ENCODE peak calls at places on chromosomes 13 and 19, in ten cellular contexts. One of them, this sample, is unnamed.

GRCh38 chr19:3025516-3025890 is 3.6 kb downstream of the TLE2 start:
- DNase-seq in GM23338: no peak
- DNase-seq in NCI-H2107: no peak
- DNase-seq in activated T-helper 2 cell treated with anti-CD3 and anti-CD28 coated beads, Interferon-gamma antibody, Interleukin-2, Interleukin-4, amounts not matched to agents 10 μg/mL and 5 μg/mL and 100 μg/mL, durations not matched to agents 14 hours and 24 hours and 36 hours: no peak
- DNase-seq in AG04450: no peak
- DNase-seq in fibroblast of lung: no peak
- DNase-seq in ovary: no peak
- DNase-seq in cardiac fibroblast: no peak
- DNase-seq in MG63: no peak
- DNase-seq in stimulated activated CD4-positive, alpha-beta T cell treated with anti-CD3 and anti-CD28 coated beads, Interleukin-1b, Interleukin-23, amount 100 ng/mL, for 1 hour: no peak
- DNase-seq in this sample: no peak

GRCh38 chr13:112067121-112067741 is at the start of gene SOX1:
- DNase-seq in GM23338: peak
- DNase-seq in NCI-H2107: no peak
- DNase-seq in activated T-helper 2 cell treated with anti-CD3 and anti-CD28 coated beads, Interferon-gamma antibody, Interleukin-2, Interleukin-4, amounts not matched to agents 10 μg/mL and 5 μg/mL and 100 μg/mL, durations not matched to agents 14 hours and 24 hours and 36 hours: no peak
- DNase-seq in AG04450: no peak
- DNase-seq in fibroblast of lung: no peak
- DNase-seq in ovary: no peak
- DNase-seq in cardiac fibroblast: no peak
- DNase-seq in MG63: no peak
- DNase-seq in stimulated activated CD4-positive, alpha-beta T cell treated with anti-CD3 and anti-CD28 coated beads, Interleukin-1b, Interleukin-23, amount 100 ng/mL, for 1 hour: no peak
- DNase-seq in this sample: no peak

GRCh38 chr19:18995804-18996241 is 37.5 kb downstream of the SUGP2 start:
- DNase-seq in GM23338: peak
- DNase-seq in NCI-H2107: no peak
- DNase-seq in activated T-helper 2 cell treated with anti-CD3 and anti-CD28 coated beads, Interferon-gamma antibody, Interleukin-2, Interleukin-4, amounts not matched to agents 10 μg/mL and 5 μg/mL and 100 μg/mL, durations not matched to agents 14 hours and 24 hours and 36 hours: no peak
- DNase-seq in AG04450: peak
- DNase-seq in fibroblast of lung: peak
- DNase-seq in ovary: peak
- DNase-seq in cardiac fibroblast: peak
- DNase-seq in MG63: peak
- DNase-seq in stimulated activated CD4-positive, alpha-beta T cell treated with anti-CD3 and anti-CD28 coated beads, Interleukin-1b, Interleukin-23, amount 100 ng/mL, for 1 hour: no peak
- DNase-seq in this sample: peak

GRCh38 chr19:53945441-53945840 is 17.3 kb upstream of the CACNG8 start:
- DNase-seq in GM23338: peak
- DNase-seq in NCI-H2107: no peak
- DNase-seq in activated T-helper 2 cell treated with anti-CD3 and anti-CD28 coated beads, Interferon-gamma antibody, Interleukin-2, Interleukin-4, amounts not matched to agents 10 μg/mL and 5 μg/mL and 100 μg/mL, durations not matched to agents 14 hours and 24 hours and 36 hours: no peak
- DNase-seq in AG04450: no peak
- DNase-seq in fibroblast of lung: no peak
- DNase-seq in ovary: no peak
- DNase-seq in cardiac fibroblast: peak
- DNase-seq in MG63: peak
- DNase-seq in stimulated activated CD4-positive, alpha-beta T cell treated with anti-CD3 and anti-CD28 coated beads, Interleukin-1b, Interleukin-23, amount 100 ng/mL, for 1 hour: no peak
- DNase-seq in this sample: peak

GRCh38 chr13:27117158-27117557 is 54.5 kb downstream of the USP12 start:
- DNase-seq in GM23338: no peak
- DNase-seq in NCI-H2107: no peak
- DNase-seq in activated T-helper 2 cell treated with anti-CD3 and anti-CD28 coated beads, Interferon-gamma antibody, Interleukin-2, Interleukin-4, amounts not matched to agents 10 μg/mL and 5 μg/mL and 100 μg/mL, durations not matched to agents 14 hours and 24 hours and 36 hours: no peak
- DNase-seq in AG04450: peak
- DNase-seq in fibroblast of lung: peak
- DNase-seq in ovary: no peak
- DNase-seq in cardiac fibroblast: no peak
- DNase-seq in MG63: no peak
- DNase-seq in stimulated activated CD4-positive, alpha-beta T cell treated with anti-CD3 and anti-CD28 coated beads, Interleukin-1b, Interleukin-23, amount 100 ng/mL, for 1 hour: no peak
- DNase-seq in this sample: no peak

GRCh38 chr19:3353493-3353892 is 12.9 kb upstream of the NFIC start:
- DNase-seq in GM23338: no peak
- DNase-seq in NCI-H2107: no peak
- DNase-seq in activated T-helper 2 cell treated with anti-CD3 and anti-CD28 coated beads, Interferon-gamma antibody, Interleukin-2, Interleukin-4, amounts not matched to agents 10 μg/mL and 5 μg/mL and 100 μg/mL, durations not matched to agents 14 hours and 24 hours and 36 hours: no peak
- DNase-seq in AG04450: no peak
- DNase-seq in fibroblast of lung: no peak
- DNase-seq in ovary: no peak
- DNase-seq in cardiac fibroblast: no peak
- DNase-seq in MG63: no peak
- DNase-seq in stimulated activated CD4-positive, alpha-beta T cell treated with anti-CD3 and anti-CD28 coated beads, Interleukin-1b, Interleukin-23, amount 100 ng/mL, for 1 hour: no peak
- DNase-seq in this sample: no peak

GRCh38 chr13:24225062-24225461 is 64.5 kb downstream of the SPATA13 start:
- DNase-seq in GM23338: no peak
- DNase-seq in NCI-H2107: no peak
- DNase-seq in activated T-helper 2 cell treated with anti-CD3 and anti-CD28 coated beads, Interferon-gamma antibody, Interleukin-2, Interleukin-4, amounts not matched to agents 10 μg/mL and 5 μg/mL and 100 μg/mL, durations not matched to agents 14 hours and 24 hours and 36 hours: no peak
- DNase-seq in AG04450: no peak
- DNase-seq in fibroblast of lung: no peak
- DNase-seq in ovary: no peak
- DNase-seq in cardiac fibroblast: no peak
- DNase-seq in MG63: no peak
- DNase-seq in stimulated activated CD4-positive, alpha-beta T cell treated with anti-CD3 and anti-CD28 coated beads, Interleukin-1b, Interleukin-23, amount 100 ng/mL, for 1 hour: no peak
- DNase-seq in this sample: no peak

GRCh38 chr19:46081928-46082727 is 41.3 kb upstream of the IGFL4 start:
- DNase-seq in GM23338: peak
- DNase-seq in NCI-H2107: peak
- DNase-seq in activated T-helper 2 cell treated with anti-CD3 and anti-CD28 coated beads, Interferon-gamma antibody, Interleukin-2, Interleukin-4, amounts not matched to agents 10 μg/mL and 5 μg/mL and 100 μg/mL, durations not matched to agents 14 hours and 24 hours and 36 hours: no peak
- DNase-seq in AG04450: no peak
- DNase-seq in fibroblast of lung: peak
- DNase-seq in ovary: no peak
- DNase-seq in cardiac fibroblast: peak
- DNase-seq in MG63: peak
- DNase-seq in stimulated activated CD4-positive, alpha-beta T cell treated with anti-CD3 and anti-CD28 coated beads, Interleukin-1b, Interleukin-23, amount 100 ng/mL, for 1 hour: no peak
- DNase-seq in this sample: peak

GRCh38 chr19:45824041-45824471 is 8.9 kb upstream of the RSPH6A start:
- DNase-seq in GM23338: no peak
- DNase-seq in NCI-H2107: peak
- DNase-seq in activated T-helper 2 cell treated with anti-CD3 and anti-CD28 coated beads, Interferon-gamma antibody, Interleukin-2, Interleukin-4, amounts not matched to agents 10 μg/mL and 5 μg/mL and 100 μg/mL, durations not matched to agents 14 hours and 24 hours and 36 hours: no peak
- DNase-seq in AG04450: no peak
- DNase-seq in fibroblast of lung: no peak
- DNase-seq in ovary: no peak
- DNase-seq in cardiac fibroblast: no peak
- DNase-seq in MG63: no peak
- DNase-seq in stimulated activated CD4-positive, alpha-beta T cell treated with anti-CD3 and anti-CD28 coated beads, Interleukin-1b, Interleukin-23, amount 100 ng/mL, for 1 hour: no peak
- DNase-seq in this sample: no peak

GRCh38 chr13:112971288-112971643 is 2.3 kb downstream of the MCF2L start:
- DNase-seq in GM23338: no peak
- DNase-seq in NCI-H2107: no peak
- DNase-seq in activated T-helper 2 cell treated with anti-CD3 and anti-CD28 coated beads, Interferon-gamma antibody, Interleukin-2, Interleukin-4, amounts not matched to agents 10 μg/mL and 5 μg/mL and 100 μg/mL, durations not matched to agents 14 hours and 24 hours and 36 hours: no peak
- DNase-seq in AG04450: no peak
- DNase-seq in fibroblast of lung: no peak
- DNase-seq in ovary: no peak
- DNase-seq in cardiac fibroblast: no peak
- DNase-seq in MG63: no peak
- DNase-seq in stimulated activated CD4-positive, alpha-beta T cell treated with anti-CD3 and anti-CD28 coated beads, Interleukin-1b, Interleukin-23, amount 100 ng/mL, for 1 hour: no peak
- DNase-seq in this sample: no peak

GRCh38 chr19:41688687-41689086 is 617 bp upstream of the CEACAM7 start:
- DNase-seq in GM23338: no peak
- DNase-seq in NCI-H2107: no peak
- DNase-seq in activated T-helper 2 cell treated with anti-CD3 and anti-CD28 coated beads, Interferon-gamma antibody, Interleukin-2, Interleukin-4, amounts not matched to agents 10 μg/mL and 5 μg/mL and 100 μg/mL, durations not matched to agents 14 hours and 24 hours and 36 hours: no peak
- DNase-seq in AG04450: no peak
- DNase-seq in fibroblast of lung: no peak
- DNase-seq in ovary: no peak
- DNase-seq in cardiac fibroblast: no peak
- DNase-seq in MG63: no peak
- DNase-seq in stimulated activated CD4-positive, alpha-beta T cell treated with anti-CD3 and anti-CD28 coated beads, Interleukin-1b, Interleukin-23, amount 100 ng/mL, for 1 hour: no peak
- DNase-seq in this sample: no peak

GRCh38 chr19:38850976-38851621 is 1.3 kb upstream of the HNRNPL start:
- DNase-seq in GM23338: peak
- DNase-seq in NCI-H2107: no peak
- DNase-seq in activated T-helper 2 cell treated with anti-CD3 and anti-CD28 coated beads, Interferon-gamma antibody, Interleukin-2, Interleukin-4, amounts not matched to agents 10 μg/mL and 5 μg/mL and 100 μg/mL, durations not matched to agents 14 hours and 24 hours and 36 hours: no peak
- DNase-seq in AG04450: no peak
- DNase-seq in fibroblast of lung: no peak
- DNase-seq in ovary: peak
- DNase-seq in cardiac fibroblast: no peak
- DNase-seq in MG63: peak
- DNase-seq in stimulated activated CD4-positive, alpha-beta T cell treated with anti-CD3 and anti-CD28 coated beads, Interleukin-1b, Interleukin-23, amount 100 ng/mL, for 1 hour: no peak
- DNase-seq in this sample: no peak

GRCh38 chr19:18789883-18790565 is 1.1 kb downstream of the COMP start:
- DNase-seq in GM23338: peak
- DNase-seq in NCI-H2107: no peak
- DNase-seq in activated T-helper 2 cell treated with anti-CD3 and anti-CD28 coated beads, Interferon-gamma antibody, Interleukin-2, Interleukin-4, amounts not matched to agents 10 μg/mL and 5 μg/mL and 100 μg/mL, durations not matched to agents 14 hours and 24 hours and 36 hours: no peak
- DNase-seq in AG04450: no peak
- DNase-seq in fibroblast of lung: no peak
- DNase-seq in ovary: no peak
- DNase-seq in cardiac fibroblast: peak
- DNase-seq in MG63: peak
- DNase-seq in stimulated activated CD4-positive, alpha-beta T cell treated with anti-CD3 and anti-CD28 coated beads, Interleukin-1b, Interleukin-23, amount 100 ng/mL, for 1 hour: no peak
- DNase-seq in this sample: no peak

GRCh38 chr19:51016798-51017683 is 2.5 kb downstream of the KLK10 start:
- DNase-seq in GM23338: peak
- DNase-seq in NCI-H2107: no peak
- DNase-seq in activated T-helper 2 cell treated with anti-CD3 and anti-CD28 coated beads, Interferon-gamma antibody, Interleukin-2, Interleukin-4, amounts not matched to agents 10 μg/mL and 5 μg/mL and 100 μg/mL, durations not matched to agents 14 hours and 24 hours and 36 hours: no peak
- DNase-seq in AG04450: no peak
- DNase-seq in fibroblast of lung: peak
- DNase-seq in ovary: peak
- DNase-seq in cardiac fibroblast: peak
- DNase-seq in MG63: peak
- DNase-seq in stimulated activated CD4-positive, alpha-beta T cell treated with anti-CD3 and anti-CD28 coated beads, Interleukin-1b, Interleukin-23, amount 100 ng/mL, for 1 hour: peak
- DNase-seq in this sample: peak

GRCh38 chr13:30442854-30443379 is 20.6 kb downstream of the UBE2L5 start:
- DNase-seq in GM23338: no peak
- DNase-seq in NCI-H2107: no peak
- DNase-seq in activated T-helper 2 cell treated with anti-CD3 and anti-CD28 coated beads, Interferon-gamma antibody, Interleukin-2, Interleukin-4, amounts not matched to agents 10 μg/mL and 5 μg/mL and 100 μg/mL, durations not matched to agents 14 hours and 24 hours and 36 hours: no peak
- DNase-seq in AG04450: no peak
- DNase-seq in fibroblast of lung: no peak
- DNase-seq in ovary: no peak
- DNase-seq in cardiac fibroblast: no peak
- DNase-seq in MG63: no peak
- DNase-seq in stimulated activated CD4-positive, alpha-beta T cell treated with anti-CD3 and anti-CD28 coated beads, Interleukin-1b, Interleukin-23, amount 100 ng/mL, for 1 hour: no peak
- DNase-seq in this sample: no peak

GRCh38 chr13:26272621-26273020 is 18.7 kb downstream of the CDK8 start:
- DNase-seq in GM23338: no peak
- DNase-seq in NCI-H2107: no peak
- DNase-seq in activated T-helper 2 cell treated with anti-CD3 and anti-CD28 coated beads, Interferon-gamma antibody, Interleukin-2, Interleukin-4, amounts not matched to agents 10 μg/mL and 5 μg/mL and 100 μg/mL, durations not matched to agents 14 hours and 24 hours and 36 hours: no peak
- DNase-seq in AG04450: no peak
- DNase-seq in fibroblast of lung: no peak
- DNase-seq in ovary: no peak
- DNase-seq in cardiac fibroblast: no peak
- DNase-seq in MG63: no peak
- DNase-seq in stimulated activated CD4-positive, alpha-beta T cell treated with anti-CD3 and anti-CD28 coated beads, Interleukin-1b, Interleukin-23, amount 100 ng/mL, for 1 hour: no peak
- DNase-seq in this sample: no peak

GRCh38 chr19:28521614-28522544 is 691.1 kb downstream of the UQCRFS1 start:
- DNase-seq in GM23338: no peak
- DNase-seq in NCI-H2107: no peak
- DNase-seq in activated T-helper 2 cell treated with anti-CD3 and anti-CD28 coated beads, Interferon-gamma antibody, Interleukin-2, Interleukin-4, amounts not matched to agents 10 μg/mL and 5 μg/mL and 100 μg/mL, durations not matched to agents 14 hours and 24 hours and 36 hours: no peak
- DNase-seq in AG04450: no peak
- DNase-seq in fibroblast of lung: no peak
- DNase-seq in ovary: no peak
- DNase-seq in cardiac fibroblast: no peak
- DNase-seq in MG63: no peak
- DNase-seq in stimulated activated CD4-positive, alpha-beta T cell treated with anti-CD3 and anti-CD28 coated beads, Interleukin-1b, Interleukin-23, amount 100 ng/mL, for 1 hour: no peak
- DNase-seq in this sample: no peak

GRCh38 chr19:54179921-54180452 is 7.0 kb upstream of the TMC4 start:
- DNase-seq in GM23338: peak
- DNase-seq in NCI-H2107: peak
- DNase-seq in activated T-helper 2 cell treated with anti-CD3 and anti-CD28 coated beads, Interferon-gamma antibody, Interleukin-2, Interleukin-4, amounts not matched to agents 10 μg/mL and 5 μg/mL and 100 μg/mL, durations not matched to agents 14 hours and 24 hours and 36 hours: no peak
- DNase-seq in AG04450: no peak
- DNase-seq in fibroblast of lung: peak
- DNase-seq in ovary: no peak
- DNase-seq in cardiac fibroblast: peak
- DNase-seq in MG63: no peak
- DNase-seq in stimulated activated CD4-positive, alpha-beta T cell treated with anti-CD3 and anti-CD28 coated beads, Interleukin-1b, Interleukin-23, amount 100 ng/mL, for 1 hour: no peak
- DNase-seq in this sample: peak

GRCh38 chr13:114132419-114133121 is at the start of gene RASA3:
- DNase-seq in GM23338: peak
- DNase-seq in NCI-H2107: no peak
- DNase-seq in activated T-helper 2 cell treated with anti-CD3 and anti-CD28 coated beads, Interferon-gamma antibody, Interleukin-2, Interleukin-4, amounts not matched to agents 10 μg/mL and 5 μg/mL and 100 μg/mL, durations not matched to agents 14 hours and 24 hours and 36 hours: peak
- DNase-seq in AG04450: no peak
- DNase-seq in fibroblast of lung: peak
- DNase-seq in ovary: peak
- DNase-seq in cardiac fibroblast: peak
- DNase-seq in MG63: peak
- DNase-seq in stimulated activated CD4-positive, alpha-beta T cell treated with anti-CD3 and anti-CD28 coated beads, Interleukin-1b, Interleukin-23, amount 100 ng/mL, for 1 hour: no peak
- DNase-seq in this sample: peak

GRCh38 chr19:9752701-9753443 is 15.7 kb downstream of the ZNF846 start:
- DNase-seq in GM23338: no peak
- DNase-seq in NCI-H2107: no peak
- DNase-seq in activated T-helper 2 cell treated with anti-CD3 and anti-CD28 coated beads, Interferon-gamma antibody, Interleukin-2, Interleukin-4, amounts not matched to agents 10 μg/mL and 5 μg/mL and 100 μg/mL, durations not matched to agents 14 hours and 24 hours and 36 hours: no peak
- DNase-seq in AG04450: no peak
- DNase-seq in fibroblast of lung: no peak
- DNase-seq in ovary: no peak
- DNase-seq in cardiac fibroblast: no peak
- DNase-seq in MG63: no peak
- DNase-seq in stimulated activated CD4-positive, alpha-beta T cell treated with anti-CD3 and anti-CD28 coated beads, Interleukin-1b, Interleukin-23, amount 100 ng/mL, for 1 hour: no peak
- DNase-seq in this sample: no peak

GRCh38 chr13:41568990-41569387 is 111.6 kb downstream of the RGCC start:
- DNase-seq in GM23338: no peak
- DNase-seq in NCI-H2107: no peak
- DNase-seq in activated T-helper 2 cell treated with anti-CD3 and anti-CD28 coated beads, Interferon-gamma antibody, Interleukin-2, Interleukin-4, amounts not matched to agents 10 μg/mL and 5 μg/mL and 100 μg/mL, durations not matched to agents 14 hours and 24 hours and 36 hours: no peak
- DNase-seq in AG04450: no peak
- DNase-seq in fibroblast of lung: peak
- DNase-seq in ovary: no peak
- DNase-seq in cardiac fibroblast: peak
- DNase-seq in MG63: peak
- DNase-seq in stimulated activated CD4-positive, alpha-beta T cell treated with anti-CD3 and anti-CD28 coated beads, Interleukin-1b, Interleukin-23, amount 100 ng/mL, for 1 hour: no peak
- DNase-seq in this sample: no peak

GRCh38 chr13:29621401-29621800 is 25.9 kb upstream of the SLC7A1 start:
- DNase-seq in GM23338: no peak
- DNase-seq in NCI-H2107: no peak
- DNase-seq in activated T-helper 2 cell treated with anti-CD3 and anti-CD28 coated beads, Interferon-gamma antibody, Interleukin-2, Interleukin-4, amounts not matched to agents 10 μg/mL and 5 μg/mL and 100 μg/mL, durations not matched to agents 14 hours and 24 hours and 36 hours: no peak
- DNase-seq in AG04450: no peak
- DNase-seq in fibroblast of lung: no peak
- DNase-seq in ovary: no peak
- DNase-seq in cardiac fibroblast: no peak
- DNase-seq in MG63: no peak
- DNase-seq in stimulated activated CD4-positive, alpha-beta T cell treated with anti-CD3 and anti-CD28 coated beads, Interleukin-1b, Interleukin-23, amount 100 ng/mL, for 1 hour: no peak
- DNase-seq in this sample: no peak

GRCh38 chr13:35309711-35310110 is 166.8 kb downstream of the MAB21L1 start:
- DNase-seq in GM23338: no peak
- DNase-seq in NCI-H2107: no peak
- DNase-seq in activated T-helper 2 cell treated with anti-CD3 and anti-CD28 coated beads, Interferon-gamma antibody, Interleukin-2, Interleukin-4, amounts not matched to agents 10 μg/mL and 5 μg/mL and 100 μg/mL, durations not matched to agents 14 hours and 24 hours and 36 hours: no peak
- DNase-seq in AG04450: no peak
- DNase-seq in fibroblast of lung: no peak
- DNase-seq in ovary: no peak
- DNase-seq in cardiac fibroblast: no peak
- DNase-seq in MG63: no peak
- DNase-seq in stimulated activated CD4-positive, alpha-beta T cell treated with anti-CD3 and anti-CD28 coated beads, Interleukin-1b, Interleukin-23, amount 100 ng/mL, for 1 hour: no peak
- DNase-seq in this sample: no peak

GRCh38 chr13:59801107-59801880 is 362.4 kb downstream of the DIAPH3 start:
- DNase-seq in GM23338: no peak
- DNase-seq in NCI-H2107: no peak
- DNase-seq in activated T-helper 2 cell treated with anti-CD3 and anti-CD28 coated beads, Interferon-gamma antibody, Interleukin-2, Interleukin-4, amounts not matched to agents 10 μg/mL and 5 μg/mL and 100 μg/mL, durations not matched to agents 14 hours and 24 hours and 36 hours: no peak
- DNase-seq in AG04450: no peak
- DNase-seq in fibroblast of lung: no peak
- DNase-seq in ovary: no peak
- DNase-seq in cardiac fibroblast: no peak
- DNase-seq in MG63: no peak
- DNase-seq in stimulated activated CD4-positive, alpha-beta T cell treated with anti-CD3 and anti-CD28 coated beads, Interleukin-1b, Interleukin-23, amount 100 ng/mL, for 1 hour: no peak
- DNase-seq in this sample: no peak

GRCh38 chr13:77349365-77349764 is 22.5 kb upstream of the MYCBP2 start:
- DNase-seq in GM23338: no peak
- DNase-seq in NCI-H2107: no peak
- DNase-seq in activated T-helper 2 cell treated with anti-CD3 and anti-CD28 coated beads, Interferon-gamma antibody, Interleukin-2, Interleukin-4, amounts not matched to agents 10 μg/mL and 5 μg/mL and 100 μg/mL, durations not matched to agents 14 hours and 24 hours and 36 hours: no peak
- DNase-seq in AG04450: no peak
- DNase-seq in fibroblast of lung: no peak
- DNase-seq in ovary: no peak
- DNase-seq in cardiac fibroblast: no peak
- DNase-seq in MG63: no peak
- DNase-seq in stimulated activated CD4-positive, alpha-beta T cell treated with anti-CD3 and anti-CD28 coated beads, Interleukin-1b, Interleukin-23, amount 100 ng/mL, for 1 hour: no peak
- DNase-seq in this sample: no peak

GRCh38 chr19:37551123-37551993 is 43.2 kb downstream of the ZNF571 start:
- DNase-seq in GM23338: peak
- DNase-seq in NCI-H2107: no peak
- DNase-seq in activated T-helper 2 cell treated with anti-CD3 and anti-CD28 coated beads, Interferon-gamma antibody, Interleukin-2, Interleukin-4, amounts not matched to agents 10 μg/mL and 5 μg/mL and 100 μg/mL, durations not matched to agents 14 hours and 24 hours and 36 hours: peak
- DNase-seq in AG04450: peak
- DNase-seq in fibroblast of lung: peak
- DNase-seq in ovary: no peak
- DNase-seq in cardiac fibroblast: peak
- DNase-seq in MG63: no peak
- DNase-seq in stimulated activated CD4-positive, alpha-beta T cell treated with anti-CD3 and anti-CD28 coated beads, Interleukin-1b, Interleukin-23, amount 100 ng/mL, for 1 hour: peak
- DNase-seq in this sample: no peak

GRCh38 chr19:8519388-8519787 is 5.4 kb upstream of the ZNF414 start:
- DNase-seq in GM23338: no peak
- DNase-seq in NCI-H2107: no peak
- DNase-seq in activated T-helper 2 cell treated with anti-CD3 and anti-CD28 coated beads, Interferon-gamma antibody, Interleukin-2, Interleukin-4, amounts not matched to agents 10 μg/mL and 5 μg/mL and 100 μg/mL, durations not matched to agents 14 hours and 24 hours and 36 hours: no peak
- DNase-seq in AG04450: no peak
- DNase-seq in fibroblast of lung: no peak
- DNase-seq in ovary: no peak
- DNase-seq in cardiac fibroblast: no peak
- DNase-seq in MG63: no peak
- DNase-seq in stimulated activated CD4-positive, alpha-beta T cell treated with anti-CD3 and anti-CD28 coated beads, Interleukin-1b, Interleukin-23, amount 100 ng/mL, for 1 hour: no peak
- DNase-seq in this sample: no peak

GRCh38 chr13:99980201-99981114 is 1.1 kb upstream of the ZIC2 start:
- DNase-seq in GM23338: peak
- DNase-seq in NCI-H2107: peak
- DNase-seq in activated T-helper 2 cell treated with anti-CD3 and anti-CD28 coated beads, Interferon-gamma antibody, Interleukin-2, Interleukin-4, amounts not matched to agents 10 μg/mL and 5 μg/mL and 100 μg/mL, durations not matched to agents 14 hours and 24 hours and 36 hours: no peak
- DNase-seq in AG04450: no peak
- DNase-seq in fibroblast of lung: peak
- DNase-seq in ovary: peak
- DNase-seq in cardiac fibroblast: peak
- DNase-seq in MG63: peak
- DNase-seq in stimulated activated CD4-positive, alpha-beta T cell treated with anti-CD3 and anti-CD28 coated beads, Interleukin-1b, Interleukin-23, amount 100 ng/mL, for 1 hour: no peak
- DNase-seq in this sample: peak